ENCODE peak calls at places on chromosomes 7 and 10, in seven cellular contexts. P is ovary, X is IMR-90, D is SK-N-SH, C is ascending aorta, O is RWPE2, J is fibroblast of lung. G is an unnamed sample. For H3K4me1, the result is how much of the 10 kb centered on the place peaks cover.

GRCh38 chr7:5653661-5654060 is 127.8 kb downstream of the RNF216 start:
- DNase-seq in X (no peak), J (no peak), C (no peak), P (no peak), D (no peak), O (no peak), G (no peak)

GRCh38 chr7:418636-419280 is 100.9 kb downstream of the PDGFA start:
- DNase-seq in C (no peak), O (peak), J (no peak), P (no peak), X (no peak), D (peak), G (peak)

GRCh38 chr10:110512461-110513187 is 14.9 kb downstream of the DUSP5 start:
- DNase-seq in X (peak), O (no peak), D (no peak), P (no peak), C (no peak), J (peak), G (no peak)

GRCh38 chr7:98056580-98056979 is 50.1 kb upstream of the LMTK2 start:
- DNase-seq in D (no peak), C (no peak), P (no peak), J (no peak), X (no peak), O (peak), G (peak)

GRCh38 chr7:80940539-80941205 is 21.8 kb upstream of the SEMA3C start:
- DNase-seq in C (no peak), P (no peak), J (no peak), X (peak), D (no peak), O (no peak), G (no peak)

GRCh38 chr7:5620459-5620881 is 161.0 kb downstream of the RNF216 start:
- DNase-seq in D (peak), C (no peak), J (no peak), O (no peak), X (no peak), P (peak), G (no peak)

GRCh38 chr10:47351899-47352815 is 4.0 kb downstream of the RBP3 start:
- DNase-seq in C (no peak), D (no peak), X (no peak), J (no peak), P (no peak), O (peak), G (no peak)

GRCh38 chr10:58362026-58362799 is 23.0 kb upstream of the TFAM start:
- DNase-seq in O (no peak), C (no peak), D (no peak), P (no peak), X (peak), J (no peak), G (no peak)

GRCh38 chr7:29906200-29907022 is 83.2 kb downstream of the SCRN1 start:
- DNase-seq in J (no peak), X (no peak), D (no peak), P (no peak), C (no peak), O (no peak), G (no peak)

GRCh38 chr10:85642421-85643170 is 724.0 kb downstream of the GRID1 start:
- DNase-seq in P (no peak), X (no peak), O (no peak), D (no peak), C (no peak), J (peak), G (no peak)

GRCh38 chr10:110007171-110007700 is 548 bp upstream of the ADD3 start:
- DNase-seq in C (peak), X (peak), J (peak), D (no peak), O (no peak), P (no peak), G (peak)

GRCh38 chr10:133237241-133238065 is at the start of gene VENTX:
- DNase-seq in O (no peak), P (no peak), X (no peak), C (no peak), D (no peak), J (no peak), G (no peak)

GRCh38 chr7:141537906-141538305 is 13.3 kb upstream of the AGK start:
- DNase-seq in D (no peak), X (no peak), O (no peak), J (no peak), C (no peak), P (no peak), G (no peak)

GRCh38 chr7:2830609-2831376 is 13.3 kb downstream of the GNA12 start:
- DNase-seq in C (no peak), D (no peak), O (no peak), X (peak), P (no peak), J (peak), G (no peak)

GRCh38 chr10:78448994-78449418 is 415.3 kb downstream of the RPS24 start:
- DNase-seq in O (no peak), D (no peak), X (no peak), J (no peak), P (no peak), C (no peak), G (no peak)
- H3K4me3 ChIP-seq in O (no peak), D (no peak), X (no peak), J (no peak), P (no peak), C (no peak), G (no peak)

GRCh38 chr7:131546126-131546525 is 10.3 kb downstream of the PODXL start:
- DNase-seq in C (no peak), D (no peak), P (no peak), J (no peak), X (no peak), O (no peak), G (no peak)

GRCh38 chr7:131546583-131547111 is 9.8 kb downstream of the PODXL start:
- DNase-seq in P (no peak), O (no peak), X (no peak), J (no peak), D (peak), C (no peak), G (no peak)

GRCh38 chr7:131544449-131545425 is 11.7 kb downstream of the PODXL start:
- DNase-seq in X (peak), C (no peak), D (peak), O (no peak), J (peak), P (peak), G (no peak)

GRCh38 chr7:131548371-131548770 is 8.1 kb downstream of the PODXL start:
- DNase-seq in D (no peak), C (no peak), J (no peak), P (no peak), O (no peak), X (no peak), G (no peak)

DNA sequence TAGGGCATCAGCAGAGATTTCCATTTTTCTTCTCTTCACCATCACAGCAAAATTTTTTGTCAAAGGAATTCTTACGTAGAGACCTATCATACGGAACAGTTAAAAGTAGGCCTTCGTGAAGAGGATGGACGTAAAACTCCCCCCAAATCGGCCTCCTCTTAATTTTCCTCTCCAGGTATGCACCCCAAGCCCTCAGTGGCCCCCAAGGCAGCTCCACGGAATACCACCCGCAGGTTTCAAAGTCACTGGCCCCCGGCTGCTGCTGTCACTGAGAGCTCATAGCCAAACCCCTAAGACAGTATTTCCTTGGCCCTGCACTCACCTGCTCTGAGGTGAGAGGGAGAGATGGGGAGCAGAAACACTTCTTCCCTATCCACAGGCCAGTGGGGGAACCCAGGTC is 8.8 kb downstream of the PODXL start:
- DNase-seq in X (no peak), O (no peak), P (no peak), C (no peak), D (no peak), J (no peak), G (no peak)
- H3K4me1 ChIP-seq in X (under half), O (under half), P (under half), C (under half), D (under half), J (under half), G (under half)

DNA sequence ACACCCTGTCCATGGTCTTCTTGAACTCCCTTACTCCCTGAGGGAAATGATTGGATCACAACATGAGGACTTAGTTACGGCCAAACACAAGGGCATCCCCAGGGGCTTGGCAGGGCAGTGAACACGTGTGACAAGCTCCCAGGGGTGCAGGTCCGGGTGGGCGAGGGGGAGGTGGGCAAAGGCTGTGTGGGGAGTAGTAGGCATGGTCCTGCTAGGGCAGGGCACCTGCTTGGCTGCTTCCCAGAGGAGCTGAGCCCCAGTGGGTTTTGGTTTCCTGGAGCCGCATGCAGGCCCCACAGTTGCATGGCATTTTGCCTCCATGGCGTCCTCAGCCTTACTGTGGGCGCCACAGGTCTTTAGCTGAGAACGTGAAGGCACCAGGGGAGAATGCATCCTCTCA is 46.6 kb upstream of the ZNF32 start:
- DNase-seq in C (no peak), J (no peak), O (no peak), X (no peak), D (no peak), P (no peak), G (no peak)
- H3K4me3 ChIP-seq in C (no peak), J (no peak), O (no peak), X (no peak), D (no peak), P (no peak), G (no peak)

GRCh38 chr7:39951943-39952194 is 1.8 kb downstream of the CDK13 start:
- DNase-seq in C (no peak), P (no peak), O (no peak), X (no peak), J (no peak), D (no peak), G (no peak)

GRCh38 chr7:39952791-39953190 is 2.7 kb downstream of the CDK13 start:
- DNase-seq in C (no peak), X (peak), P (no peak), D (no peak), O (no peak), J (peak), G (no peak)

GRCh38 chr7:39951156-39951942 is 1.3 kb downstream of the CDK13 start:
- DNase-seq in X (peak), C (no peak), J (peak), O (peak), P (peak), D (peak), G (peak)

GRCh38 chr7:39950473-39951155 is 558 bp downstream of the CDK13 start:
- DNase-seq in D (peak), X (peak), C (no peak), O (peak), P (no peak), J (peak), G (peak)

DNA sequence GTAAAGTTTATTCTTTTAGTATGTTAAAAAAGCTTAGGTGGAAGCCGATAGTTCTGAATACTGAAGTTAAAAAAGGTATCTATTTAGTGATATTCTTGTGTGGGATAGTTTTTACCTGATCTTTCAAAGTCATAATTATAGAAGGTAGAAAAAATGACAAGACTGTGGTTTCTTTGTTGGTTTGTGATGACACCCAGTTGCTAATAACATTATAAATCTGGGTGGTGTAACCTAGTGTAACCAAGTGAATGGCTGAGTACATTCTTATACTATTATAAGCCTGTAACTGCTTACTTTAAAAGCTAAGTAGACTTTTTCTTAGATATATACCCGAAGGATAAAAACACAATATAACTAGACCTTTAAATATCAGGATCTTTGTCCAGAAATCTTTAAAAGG is 2.3 kb downstream of the CDK13 start:
- DNase-seq in D (no peak), C (no peak), J (peak), P (no peak), O (no peak), X (peak), G (no peak)
- H3K4me1 ChIP-seq in D (under half), C (under half), J (under half), P (under half), O (under half), X (under half), G (under half)

GRCh38 chr7:43647772-43648643 is 65.1 kb downstream of the STK17A start:
- DNase-seq in P (peak), C (no peak), D (peak), O (peak), X (peak), J (peak), G (peak)

GRCh38 chr7:43646603-43647313 is 63.9 kb downstream of the STK17A start:
- DNase-seq in C (no peak), X (peak), J (peak), P (no peak), D (peak), O (no peak), G (no peak)

GRCh38 chr7:43645699-43646226 is 62.9 kb downstream of the STK17A start:
- DNase-seq in P (no peak), X (no peak), O (no peak), C (no peak), J (peak), D (no peak), G (no peak)

GRCh38 chr7:43648725-43649406 is 66.0 kb downstream of the STK17A start:
- DNase-seq in O (no peak), C (no peak), P (no peak), X (peak), D (no peak), J (peak), G (peak)

DNA sequence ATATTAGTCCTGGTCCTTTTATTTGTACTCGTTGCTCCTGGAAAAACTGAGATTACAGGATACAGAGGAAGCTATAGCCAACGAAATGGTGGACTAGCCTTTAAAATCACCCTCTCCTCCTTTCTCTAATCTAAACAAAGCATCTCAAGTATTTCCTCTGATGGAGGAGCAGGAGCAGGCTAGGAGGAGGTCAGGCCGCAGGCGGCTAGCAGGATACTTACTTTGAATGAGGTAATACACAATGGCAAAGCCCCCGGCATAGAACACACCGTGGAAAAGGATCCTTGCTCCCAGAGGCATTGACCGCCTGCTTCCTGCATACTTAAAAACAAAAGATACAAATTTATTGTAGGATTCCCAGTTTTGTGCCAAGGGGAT is 64.4 kb downstream of the STK17A start:
- DNase-seq in J (peak), C (no peak), O (no peak), P (no peak), X (peak), D (no peak), G (no peak)
- H3K4me3 ChIP-seq in J (peak), C (peak), O (no peak), P (no peak), X (peak), D (peak), G (peak)

G was measured in breast epithelium.